ENCODE peak calls at places on chromosomes 6 and 20, in eight cellular contexts. P, A, O, Q, D, B, J and T are unnamed samples.

GRCh38 chr6:27866370-27867050 is 45.7 kb downstream of the OR2B2 start:
- DNase-seq in D (peak; percentile 74), B (peak; percentile 87), J (peak; percentile 3), Q (peak; percentile 76), P (no peak), O (peak; percentile 69), A (no peak), T (no peak)

GRCh38 chr6:113969888-113970807 is 800 bp downstream of the HDAC2 start:
- DNase-seq in A (peak; percentile 12), Q (peak; percentile 39), O (peak; percentile 42), D (peak; percentile 38), B (peak; percentile 51), P (peak; percentile 81), J (peak; percentile 23), T (peak; percentile 52)

GRCh38 chr20:38878798-38879197 is 47.4 kb upstream of the FAM83D start:
- DNase-seq in Q (no peak), B (peak; percentile 25), J (no peak), O (no peak), D (peak; percentile 38), A (no peak), P (no peak), T (no peak)

GRCh38 chr6:110181131-110182027 is 1.2 kb downstream of the CDC40 start:
- DNase-seq in J (no peak), P (no peak), B (no peak), D (peak; percentile 35), Q (no peak), O (no peak), A (no peak), T (no peak)

GRCh38 chr20:53157443-53158408 is 185.6 kb downstream of the TSHZ2 start:
- DNase-seq in J (peak; percentile 5), D (peak; percentile 56), A (peak; percentile 7), O (peak; percentile 5), P (peak; percentile 73), B (peak; percentile 31), Q (peak; percentile 18), T (no peak)

GRCh38 chr6:42007753-42008528 is 42.4 kb upstream of the TAF8 start:
- DNase-seq in B (no peak), Q (no peak), P (no peak), J (peak; percentile 28), O (no peak), A (no peak), D (no peak), T (no peak)

GRCh38 chr6:126786262-126786661 is 332.2 kb upstream of the RSPO3 start:
- DNase-seq in O (no peak), J (no peak), Q (no peak), D (no peak), P (no peak), B (peak; percentile 28), A (no peak), T (no peak)

GRCh38 chr20:59785986-59786753 is 147.3 kb downstream of the SYCP2 start:
- DNase-seq in Q (no peak), O (no peak), A (no peak), D (no peak), J (no peak), B (no peak), P (no peak), T (no peak)

GRCh38 chr20:11379257-11380011 is 538.3 kb upstream of the BTBD3 start:
- DNase-seq in O (no peak), B (no peak), J (no peak), A (no peak), P (peak; percentile 83), D (peak; percentile 13), Q (no peak), T (no peak)

GRCh38 chr6:56359201-56359899 is 112.0 kb upstream of the COL21A1 start:
- DNase-seq in P (peak; percentile 60), B (peak; percentile 72), O (peak; percentile 49), D (peak; percentile 84), A (peak; percentile 28), Q (peak; percentile 79), J (peak; percentile 5), T (peak; percentile 56)

GRCh38 chr6:157710604-157711003 is 112.4 kb upstream of the SNX9 start:
- DNase-seq in A (no peak), P (no peak), Q (no peak), B (no peak), O (no peak), D (peak; percentile 34), J (no peak), T (no peak)

GRCh38 chr6:22248513-22249308 is 48.1 kb downstream of the PRL start:
- DNase-seq in J (no peak), D (peak; percentile 80), O (no peak), A (no peak), B (peak; percentile 73), Q (no peak), P (no peak), T (no peak)

GRCh38 chr20:33673411-33674293 is 576 bp downstream of the NECAB3 start:
- DNase-seq in J (no peak), D (no peak), Q (peak; percentile 57), A (no peak), B (no peak), P (no peak), O (no peak), T (no peak)

GRCh38 chr6:31769684-31770371 is 7.3 kb downstream of the VWA7 start:
- DNase-seq in D (peak; percentile 64), A (peak; percentile 80), J (peak; percentile 63), Q (no peak), O (peak; percentile 53), B (no peak), P (peak; percentile 56), T (no peak)

GRCh38 chr20:37379967-37380828 is 34.3 kb downstream of the SRC start:
- DNase-seq in Q (no peak), J (no peak), B (peak; percentile 31), A (no peak), D (no peak), P (no peak), O (no peak), T (no peak)

GRCh38 chr6:106106276-106107042 is 20.3 kb downstream of the PRDM1 start:
- DNase-seq in Q (no peak), P (no peak), J (no peak), A (no peak), B (no peak), O (no peak), D (no peak), T (no peak)

GRCh38 chr6:51959744-51960383 is 127.5 kb downstream of the PKHD1 start:
- DNase-seq in D (peak; percentile 72), A (peak; percentile 22), J (no peak), P (peak; percentile 84), B (peak; percentile 63), Q (peak; percentile 27), O (peak; percentile 64), T (peak; percentile 16)

GRCh38 chr6:150204705-150205472 is 62.0 kb downstream of the PPP1R14C start:
- DNase-seq in J (no peak), D (no peak), B (no peak), O (no peak), Q (no peak), P (no peak), A (no peak), T (peak; percentile 86)

GRCh38 chr6:139249387-139249786 is 42.4 kb downstream of the TXLNB start:
- DNase-seq in O (no peak), B (no peak), Q (no peak), A (no peak), D (peak; percentile 14), P (no peak), J (no peak), T (no peak)

GRCh38 chr6:35391240-35391968 is 49.0 kb downstream of the PPARD start:
- DNase-seq in J (no peak), A (no peak), Q (no peak), B (peak; percentile 90), P (no peak), D (peak; percentile 80), O (no peak), T (no peak)

GRCh38 chr6:137112067-137112355 is 61.4 kb downstream of the IL22RA2 start:
- DNase-seq in Q (no peak), J (no peak), D (peak; percentile 45), P (no peak), O (no peak), A (no peak), B (peak; percentile 42), T (no peak)

GRCh38 chr20:31517373-31517772 is 3.1 kb downstream of the HM13 start:
- DNase-seq in O (no peak), B (peak; percentile 47), Q (no peak), D (peak; percentile 64), P (peak; percentile 80), J (no peak), A (no peak), T (no peak)

GRCh38 chr6:14876778-14877613 is 368.9 kb upstream of the JARID2 start:
- DNase-seq in D (peak; percentile 88), J (no peak), O (no peak), Q (no peak), P (no peak), B (peak; percentile 90), A (no peak), T (no peak)

GRCh38 chr6:158408552-158409130 is 96.4 kb downstream of the TULP4 start:
- DNase-seq in D (peak; percentile 93), J (no peak), B (peak; percentile 87), O (no peak), P (peak; percentile 51), A (no peak), Q (no peak), T (no peak)

GRCh38 chr6:48474764-48475674 is 364.0 kb upstream of the PTCHD4 start:
- DNase-seq in A (no peak), D (peak; percentile 64), P (no peak), B (peak; percentile 3), O (no peak), J (no peak), Q (no peak), T (no peak)

GRCh38 chr6:150813993-150814359 is 51.5 kb upstream of the MTHFD1L start:
- DNase-seq in A (peak; percentile 15), D (peak; percentile 10), P (no peak), B (peak; percentile 50), Q (no peak), J (no peak), O (no peak), T (no peak)

GRCh38 chr6:74447013-74447412 is 751.0 kb downstream of the CD109 start:
- DNase-seq in B (peak; percentile 25), P (no peak), D (peak; percentile 6), O (no peak), A (peak; percentile 12), J (no peak), Q (no peak), T (no peak)

GRCh38 chr20:20969701-20970100 is 136.5 kb downstream of the LINC00237 start:
- DNase-seq in P (no peak), A (no peak), D (no peak), Q (no peak), B (no peak), O (no peak), J (no peak), T (no peak)

GRCh38 chr20:4726710-4727391 is 5.1 kb downstream of the PRND start:
- DNase-seq in B (peak; percentile 42), P (no peak), D (peak; percentile 41), O (no peak), A (peak; percentile 8), J (no peak), Q (no peak), T (no peak)

GRCh38 chr20:11522359-11522758 is 395.3 kb upstream of the BTBD3 start:
- DNase-seq in P (no peak), O (no peak), J (no peak), B (peak; percentile 75), Q (no peak), A (no peak), D (no peak), T (no peak)

GRCh38 chr6:150377211-150377781 is 8.5 kb downstream of the IYD start:
- DNase-seq in A (no peak), O (no peak), B (peak; percentile 15), Q (no peak), D (peak; percentile 38), P (no peak), J (no peak), T (peak; percentile 88)

GRCh38 chr20:10075606-10076005 is 40.8 kb downstream of the ANKEF1 start:
- DNase-seq in A (no peak), P (peak; percentile 19), B (no peak), Q (no peak), O (no peak), D (no peak), J (no peak), T (no peak)

GRCh38 chr6:22194188-22194921 is 102.5 kb downstream of the PRL start:
- DNase-seq in O (no peak), Q (no peak), A (no peak), D (peak; percentile 11), J (no peak), B (no peak), P (no peak), T (no peak)

GRCh38 chr20:47438464-47439381 is 63.0 kb upstream of the NCOA3 start:
- DNase-seq in A (peak; percentile 48), P (no peak), O (no peak), D (no peak), B (no peak), J (no peak), Q (no peak), T (no peak)